ENCODE peak calls at places on chromosomes 2 and 18, in eight cellular contexts. Q is GM12864, B is heart left ventricle, W is epithelial cell of esophagus, C is pancreas, T is fibroblast of the aortic adventitia, N is gastrocnemius medialis, G is upper lobe of right lung. P is an unnamed sample.

GRCh38 chr2:69835666-69836065 is 6.2 kb downstream of the GMCL1 start:
- DNase-seq in Q (no peak), B (no peak), N (no peak), C (no peak), G (no peak), W (no peak), T (no peak), P (no peak)

GRCh38 chr2:85130407-85130806 is 2.8 kb upstream of the TCF7L1 start:
- DNase-seq in N (no peak), G (no peak), T (no peak), W (peak), C (no peak), Q (no peak), B (no peak), P (no peak)

GRCh38 chr2:232876071-232876977 is 6.3 kb downstream of the SNORC start:
- DNase-seq in C (no peak), Q (no peak), G (peak), B (no peak), N (no peak), T (no peak), W (peak), P (no peak)

GRCh38 chr2:85911836-85912692 is 23.3 kb upstream of the ST3GAL5 start:
- DNase-seq in T (peak), N (peak), G (no peak), Q (no peak), W (peak), B (no peak), C (no peak), P (peak)

GRCh38 chr2:97731274-97732050 is 18.1 kb downstream of the ZAP70 start:
- DNase-seq in G (peak), C (no peak), T (no peak), W (no peak), Q (no peak), B (no peak), N (no peak), P (no peak)

GRCh38 chr2:214628091-214628490 is 181.4 kb downstream of the BARD1 start:
- DNase-seq in N (no peak), G (no peak), C (no peak), T (no peak), W (peak), B (no peak), Q (no peak), P (no peak)

GRCh38 chr2:54557601-54558187 is 101.6 kb downstream of the SPTBN1 start:
- DNase-seq in Q (no peak), C (peak), N (peak), G (peak), B (peak), T (peak), W (peak), P (no peak)

GRCh38 chr2:47072728-47073191 is 82.3 kb downstream of the STPG4 start:
- DNase-seq in W (no peak), G (peak), N (peak), Q (no peak), T (no peak), C (no peak), B (no peak), P (no peak)

GRCh38 chr2:67566292-67566691 is 169.2 kb downstream of the ETAA1 start:
- DNase-seq in T (no peak), C (peak), N (no peak), W (no peak), B (no peak), G (no peak), Q (no peak), P (peak)

GRCh38 chr18:49901862-49902340 is 88.6 kb upstream of the ACAA2 start:
- DNase-seq in N (no peak), W (peak), C (no peak), B (no peak), Q (no peak), G (peak), T (no peak), P (no peak)

GRCh38 chr2:72114693-72115051 is 33.0 kb downstream of the CYP26B1 start:
- DNase-seq in N (no peak), Q (no peak), W (peak), C (no peak), G (no peak), B (no peak), T (no peak), P (no peak)

GRCh38 chr2:11983870-11984269 is 237.4 kb downstream of the LPIN1 start:
- DNase-seq in G (no peak), Q (no peak), W (no peak), B (no peak), C (no peak), N (no peak), T (no peak), P (no peak)

GRCh38 chr2:192051533-192051932 is 143.2 kb downstream of the TMEFF2 start:
- DNase-seq in C (no peak), T (no peak), Q (no peak), W (no peak), B (no peak), N (no peak), G (no peak), P (no peak)

GRCh38 chr2:203510941-203511305 is 24.2 kb downstream of the RAPH1 start:
- DNase-seq in Q (no peak), C (no peak), W (no peak), N (no peak), G (no peak), B (no peak), T (peak), P (peak)

GRCh38 chr18:46421973-46422551 is 235.0 kb downstream of the LOXHD1 start:
- DNase-seq in C (no peak), T (no peak), G (no peak), N (no peak), B (no peak), W (no peak), Q (no peak), P (no peak)

GRCh38 chr2:12465631-12466135 is 251.1 kb upstream of the TRIB2 start:
- DNase-seq in B (no peak), W (no peak), Q (no peak), C (no peak), N (no peak), G (no peak), T (peak), P (no peak)

GRCh38 chr2:6906165-6906751 is 11.0 kb upstream of the RNF144A start:
- DNase-seq in G (no peak), Q (no peak), T (no peak), C (no peak), B (no peak), W (no peak), N (no peak), P (no peak)

GRCh38 chr18:77098033-77098432 is 34.5 kb downstream of the MBP start:
- DNase-seq in Q (no peak), G (no peak), T (peak), N (no peak), W (peak), C (no peak), B (no peak), P (peak)

GRCh38 chr18:9516437-9517064 is 41.2 kb downstream of the RALBP1 start:
- DNase-seq in W (peak), G (no peak), Q (no peak), B (no peak), N (no peak), C (no peak), T (peak), P (peak)

GRCh38 chr2:137826373-137827372 is 137.6 kb upstream of the HNMT start:
- DNase-seq in W (no peak), B (no peak), T (no peak), G (no peak), N (no peak), C (no peak), Q (no peak), P (no peak)

GRCh38 chr2:200242553-200242952 is 63.9 kb upstream of the SPATS2L start:
- DNase-seq in B (no peak), Q (no peak), T (no peak), W (no peak), G (no peak), C (no peak), N (no peak), P (no peak)

GRCh38 chr2:42132066-42132965 is 36.8 kb upstream of the EML4 start:
- DNase-seq in Q (no peak), G (no peak), N (no peak), C (no peak), T (peak), B (no peak), W (no peak), P (peak)
- H3K4me3 ChIP-seq in Q (no peak), G (peak), N (peak), C (no peak), T (peak), B (peak), W (no peak), P (peak)

GRCh38 chr2:205462681-205463345 is 219.5 kb upstream of the NRP2 start:
- DNase-seq in T (no peak), N (no peak), B (no peak), W (peak), G (no peak), Q (no peak), C (no peak), P (peak)
- TF ChIP-seq CTCF in T (no peak), N (no peak), B (no peak), W (no peak), G (no peak), Q (no peak), C (no peak), P (no peak)

GRCh38 chr18:31774477-31774785 is 13.8 kb upstream of the SLC25A52 start:
- DNase-seq in G (no peak), Q (peak), W (no peak), N (no peak), T (no peak), B (no peak), C (no peak), P (no peak)
- H3K4me3 ChIP-seq in G (no peak), Q (no peak), W (no peak), N (no peak), T (no peak), B (no peak), C (no peak), P (no peak)

DNA sequence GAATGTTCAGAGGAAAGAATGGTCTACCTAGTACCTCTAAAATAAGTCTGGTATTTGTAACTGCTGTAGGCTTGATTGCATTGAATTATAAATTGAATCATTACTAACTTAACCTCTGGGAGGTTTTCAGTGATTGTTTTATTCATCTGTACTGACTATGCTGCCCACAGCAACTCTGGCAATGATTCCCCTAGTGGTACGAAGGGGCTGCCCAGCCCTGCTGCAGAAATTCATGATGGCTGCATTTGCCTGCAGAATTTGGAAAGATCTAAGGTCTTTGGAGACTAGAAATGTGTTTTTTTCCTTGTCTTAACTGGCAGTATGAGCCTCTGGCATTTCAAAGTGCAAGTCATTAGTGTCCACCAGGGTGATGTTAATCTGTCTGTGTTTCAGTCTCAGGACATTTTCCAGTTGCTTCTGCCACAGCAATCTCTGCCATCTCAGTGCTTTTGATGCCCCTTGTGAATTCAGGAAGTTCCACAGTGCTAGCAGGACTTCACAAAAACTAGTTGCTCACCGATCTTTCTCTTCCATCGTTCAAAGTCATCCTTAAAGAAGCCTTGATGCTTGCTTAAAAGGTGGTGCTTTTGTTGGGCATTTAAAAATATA is 13.5 kb upstream of the LRPPRC start:
- DNase-seq in N (no peak), Q (no peak), W (no peak), T (no peak), B (no peak), G (no peak), C (no peak), P (no peak)
- TF ChIP-seq CTCF in N (no peak), Q (no peak), W (no peak), T (no peak), B (no peak), G (no peak), C (no peak), P (no peak)

DNA sequence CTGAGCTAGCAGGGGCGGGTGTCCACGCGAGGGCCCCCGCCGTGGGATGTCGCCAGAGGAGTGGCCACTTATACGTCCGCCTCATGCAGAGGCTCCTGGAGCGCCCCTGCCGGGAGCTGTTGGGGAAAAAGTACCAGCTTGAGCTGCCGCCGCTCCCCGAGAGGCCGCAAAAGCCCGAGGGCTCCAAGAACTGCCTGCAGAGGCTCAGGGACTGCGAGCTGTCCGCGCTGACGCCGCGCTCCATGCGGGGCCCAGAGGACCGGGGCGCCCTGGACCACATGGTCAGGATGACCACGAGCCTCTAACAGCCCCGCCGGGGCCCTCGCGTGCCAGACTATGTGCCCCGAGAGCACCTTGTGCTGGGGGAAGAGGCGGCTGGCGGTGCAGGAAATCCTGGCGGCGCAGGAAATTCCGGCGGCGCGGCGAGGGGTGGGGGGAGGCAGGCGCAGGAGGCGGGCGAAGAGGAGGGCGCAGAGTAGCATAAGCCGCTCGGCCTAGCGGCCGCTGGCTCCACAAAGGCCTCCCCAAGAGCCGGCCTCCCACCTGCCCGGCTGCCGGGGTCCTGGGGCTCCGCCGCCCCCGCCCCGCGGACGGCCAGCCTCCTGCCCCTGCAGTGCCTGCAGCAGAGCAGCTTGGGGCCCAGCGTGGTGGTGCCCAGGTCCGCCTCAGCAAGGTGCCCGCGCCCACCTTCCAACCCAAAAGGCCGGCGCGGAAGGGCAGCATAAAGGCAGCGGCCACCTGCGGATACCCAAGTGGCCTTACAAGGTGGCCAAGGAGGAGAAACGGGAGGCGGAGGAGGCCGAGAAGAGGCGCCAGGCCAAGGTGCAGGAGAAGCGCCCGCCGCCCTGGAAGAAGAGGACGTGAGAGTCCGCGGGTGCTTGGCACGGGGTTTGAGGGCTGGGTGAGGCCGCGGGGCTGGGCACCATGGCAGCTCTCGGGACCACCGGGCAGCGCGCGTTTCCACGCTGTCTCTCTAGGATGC is 42.1 kb upstream of the TRIM43B start:
- DNase-seq in T (peak), C (peak), B (peak), G (peak), Q (peak), W (peak), N (no peak), P (peak)
- H3K4me3 ChIP-seq in T (peak), C (peak), B (peak), G (peak), Q (peak), W (peak), N (peak), P (peak)

DNA sequence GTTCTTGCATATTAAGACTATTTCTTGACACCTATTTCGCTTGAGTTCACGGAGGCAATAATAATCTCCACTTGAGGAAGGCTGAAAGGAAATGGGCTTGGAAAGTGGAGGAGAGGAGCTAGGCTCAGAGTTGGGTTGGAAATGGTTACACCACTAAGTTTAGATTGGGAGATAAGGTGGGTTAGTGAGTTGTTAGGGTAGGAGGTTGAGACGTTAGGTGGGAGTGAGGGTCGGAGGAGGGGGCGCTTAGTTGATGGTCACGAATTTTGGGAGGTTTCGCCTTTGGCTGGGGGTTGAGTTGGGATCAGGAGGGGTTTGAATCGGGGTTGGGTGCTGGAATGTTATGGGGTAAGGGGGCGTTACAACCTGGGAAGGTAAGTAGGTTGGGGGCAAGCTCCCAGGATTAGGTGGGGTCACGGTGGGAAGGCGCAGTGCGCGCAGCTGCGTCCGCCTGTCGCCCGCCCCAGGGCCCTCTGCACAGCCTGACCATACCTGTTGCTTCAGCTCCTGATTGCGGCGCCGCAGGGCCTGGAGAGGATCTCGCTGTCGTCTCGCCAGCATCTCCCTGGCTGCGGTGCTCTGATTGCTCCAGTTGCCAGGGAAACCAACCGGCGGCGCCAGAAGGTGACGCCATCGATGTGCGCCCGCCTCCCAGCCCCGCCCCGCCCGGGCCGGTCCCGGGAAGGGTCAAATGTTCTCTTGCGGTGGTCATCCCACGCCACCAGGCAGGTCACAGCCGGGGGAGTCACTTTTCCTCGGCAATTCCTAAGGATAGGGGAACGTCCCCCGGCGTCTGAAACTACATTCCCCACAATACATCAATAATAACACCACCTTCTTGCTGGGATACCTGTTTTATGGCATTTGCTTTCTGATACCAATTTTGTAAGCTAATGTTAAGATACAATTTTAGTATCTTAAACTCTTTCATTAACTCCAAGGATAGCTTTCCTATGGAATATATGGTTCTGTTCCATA is at the start of gene NPHP1:
- DNase-seq in G (peak), T (peak), W (peak), B (peak), N (peak), C (peak), Q (peak), P (peak)
- TF ChIP-seq CTCF in G (no peak), T (no peak), W (no peak), B (no peak), N (no peak), C (no peak), Q (no peak), P (no peak)

DNA sequence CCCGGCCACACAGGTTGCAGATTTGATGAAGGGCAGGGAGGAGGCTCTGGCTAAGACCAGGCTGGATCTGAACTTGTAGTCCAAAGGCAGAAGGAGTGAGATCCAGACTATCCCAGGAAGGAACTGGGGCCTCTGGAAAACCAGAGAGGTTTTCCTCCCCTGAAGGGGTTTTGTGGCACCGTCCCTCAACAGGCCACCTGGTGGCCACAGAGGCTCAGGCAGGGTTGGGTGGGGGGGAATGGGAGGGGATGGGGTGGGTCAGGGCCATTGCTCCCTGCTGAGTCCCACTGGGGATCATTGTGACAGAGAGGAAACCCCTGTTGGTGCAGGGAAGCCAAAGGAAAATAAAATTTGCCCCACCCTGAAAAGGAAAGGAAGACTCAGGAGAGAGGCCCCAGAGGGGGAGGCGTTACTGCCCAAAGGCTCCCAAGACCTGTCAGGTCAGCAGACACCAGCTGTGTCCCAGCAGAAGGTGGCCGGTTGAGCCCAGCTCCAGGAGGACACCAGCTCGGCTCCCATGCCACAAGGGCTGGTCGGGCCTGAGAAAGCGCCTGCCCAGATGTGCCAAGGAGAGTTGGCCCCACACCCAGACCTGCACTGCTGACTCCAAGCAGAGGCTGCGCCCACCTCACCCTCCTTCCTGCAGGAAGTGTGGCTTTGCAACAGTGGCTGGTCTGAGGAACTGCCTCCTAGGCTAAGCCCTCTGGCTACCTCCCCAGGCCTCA is 37.3 kb upstream of the PTMA start:
- DNase-seq in G (no peak), B (no peak), C (no peak), W (no peak), T (no peak), N (no peak), Q (no peak), P (no peak)
- H3K4me3 ChIP-seq in G (no peak), B (no peak), C (no peak), W (no peak), T (no peak), N (no peak), Q (peak), P (no peak)

GRCh38 chr2:120278901-120279300 is 26.2 kb downstream of the RALB start:
- DNase-seq in G (no peak), N (no peak), B (no peak), T (no peak), C (no peak), Q (no peak), W (no peak), P (no peak)

GRCh38 chr2:120287183-120288015 is 34.7 kb downstream of the RALB start:
- DNase-seq in B (no peak), N (no peak), T (peak), C (no peak), G (no peak), Q (peak), W (peak), P (peak)

GRCh38 chr2:120279708-120280107 is 27.1 kb downstream of the RALB start:
- DNase-seq in Q (no peak), G (no peak), B (no peak), W (no peak), T (no peak), N (no peak), C (no peak), P (no peak)

GRCh38 chr2:120288016-120288373 is 35.3 kb downstream of the RALB start:
- DNase-seq in Q (no peak), G (no peak), B (no peak), N (no peak), W (no peak), T (no peak), C (no peak), P (no peak)

GRCh38 chr2:120283649-120284048 is 31.0 kb downstream of the RALB start:
- DNase-seq in G (no peak), B (no peak), Q (no peak), T (peak), W (no peak), N (no peak), C (no peak), P (no peak)
- TF ChIP-seq CTCF in G (no peak), B (no peak), Q (peak), T (peak), W (no peak), N (no peak), C (no peak), P (peak)

P was measured in foreskin fibroblast.